ENCODE peak calls at places on chromosomes 6 and 20, in five cellular contexts. B is A549, O is GM12878, L is K562, C is HepG2. Y is an unnamed sample.

GRCh38 chr6:153503810-153504209 is 372.7 kb upstream of the RGS17 start:
- DNase-seq in B (peak; percentile 14), O (no peak), L (no peak), C (peak; percentile 7), Y (no peak)

GRCh38 chr20:37821691-37822655 is 81.0 kb upstream of the VSTM2L start:
- DNase-seq in B (no peak), O (no peak), L (no peak), C (no peak), Y (no peak)

GRCh38 chr6:22294301-22294700 is 2.5 kb downstream of the PRL start:
- DNase-seq in B (no peak), O (no peak), L (no peak), C (no peak), Y (no peak)

GRCh38 chr6:109820706-109821350 is 129.7 kb downstream of the FIG4 start:
- DNase-seq in B (no peak), O (peak; percentile 32), L (no peak), C (no peak), Y (no peak)

GRCh38 chr6:18464176-18464575 is 77.0 kb downstream of the RNF144B start:
- DNase-seq in B (no peak), O (no peak), L (no peak), C (no peak), Y (no peak)

GRCh38 chr6:21163110-21163837 is 430.3 kb upstream of the SOX4 start:
- DNase-seq in B (no peak), O (no peak), L (no peak), C (no peak), Y (no peak)

GRCh38 chr6:129175066-129175465 is 292.1 kb downstream of the LAMA2 start:
- DNase-seq in B (no peak), O (no peak), L (no peak), C (no peak), Y (no peak)

GRCh38 chr6:10526156-10526555 is 5.0 kb downstream of the GCNT2 start:
- DNase-seq in B (no peak), O (no peak), L (no peak), C (no peak), Y (no peak)

GRCh38 chr6:116444092-116444491 is 17.1 kb upstream of the CALHM6 start:
- DNase-seq in B (peak; percentile 29), O (no peak), L (peak; percentile 24), C (peak; percentile 21), Y (peak; percentile 36)

GRCh38 chr6:133767571-133767970 is 121.3 kb upstream of the TCF21 start:
- DNase-seq in B (no peak), O (no peak), L (no peak), C (no peak), Y (no peak)
- TF ChIP-seq USF2 in B (no peak), O (no peak), L (no peak), C (no peak), Y (no peak)

GRCh38 chr6:32764050-32764449 is 718 bp upstream of the HLA-DQB2 start:
- DNase-seq in B (no peak), O (no peak), L (no peak), C (no peak), Y (no peak)
- TF ChIP-seq REST in B (no peak), O (no peak), L (no peak), C (no peak), Y (no peak)

GRCh38 chr20:50057409-50058053 is 55.4 kb downstream of the UBE2V1 start:
- DNase-seq in B (no peak), O (no peak), L (no peak), C (no peak), Y (no peak)
- TF ChIP-seq USF2 in B (no peak), O (no peak), L (no peak), C (no peak), Y (no peak)

DNA sequence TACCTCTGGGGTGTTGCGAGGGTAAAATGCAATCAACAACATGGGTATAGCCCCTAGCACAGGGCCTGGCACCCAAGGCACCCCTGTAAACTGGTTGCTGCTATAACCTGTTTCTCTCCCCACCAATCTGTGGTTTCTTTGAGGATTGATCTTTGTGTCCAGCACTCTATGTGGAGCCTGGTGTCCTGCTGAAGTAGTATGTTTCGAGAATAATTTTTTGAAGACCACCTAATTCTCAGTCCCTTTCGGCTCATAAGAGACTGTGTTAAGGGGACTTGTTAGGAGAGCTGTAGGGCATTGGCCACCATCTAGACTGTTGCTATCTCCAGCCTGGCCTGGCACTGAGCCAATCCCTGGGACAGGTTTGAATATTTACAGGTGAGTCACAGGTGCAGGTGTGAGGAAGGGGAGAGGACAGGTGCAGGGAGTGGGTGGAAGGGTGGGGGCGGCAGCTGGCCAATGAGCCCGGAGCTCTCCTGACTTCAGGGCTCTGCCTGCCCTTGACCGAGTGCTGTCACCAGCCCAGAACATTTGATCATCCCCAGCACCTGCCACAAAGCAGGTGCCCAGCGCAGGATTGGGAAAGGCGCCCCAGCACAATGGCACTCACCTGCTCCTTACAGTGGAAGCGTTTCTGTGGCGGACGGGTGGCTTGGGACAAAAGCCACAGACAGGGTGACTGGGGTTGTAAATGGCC is 8.1 kb upstream of the C20orf144 start:
- DNase-seq in B (no peak), O (no peak), L (no peak), C (no peak), Y (peak; percentile 21)
- TF ChIP-seq REST in B (no peak), O (no peak), L (no peak), C (no peak), Y (no peak)

GRCh38 chr6:106979435-106979884 is 4.9 kb upstream of the CD24 start:
- DNase-seq in B (peak; percentile 83), O (peak; percentile 24), L (peak; percentile 83), C (peak; percentile 73), Y (peak; percentile 82)
- TF ChIP-seq USF2 in B (no peak), O (no peak), L (no peak), C (no peak), Y (no peak)

GRCh38 chr6:73476722-73477121 is 15.2 kb downstream of the MTO1 start:
- DNase-seq in B (no peak), O (no peak), L (no peak), C (no peak), Y (no peak)

GRCh38 chr6:73477407-73477806 is 15.9 kb downstream of the MTO1 start:
- DNase-seq in B (no peak), O (no peak), L (no peak), C (no peak), Y (no peak)

GRCh38 chr6:73471686-73472290 is 10.3 kb downstream of the MTO1 start:
- DNase-seq in B (no peak), O (peak; percentile 58), L (no peak), C (no peak), Y (no peak)
- TF ChIP-seq REST in B (no peak), O (no peak), L (no peak), C (no peak), Y (no peak)

GRCh38 chr6:151391021-151391470 is 313 bp downstream of the ZBTB2 start:
- DNase-seq in B (peak; percentile 77), O (no peak), L (peak; percentile 84), C (peak; percentile 52), Y (peak; percentile 92)
- TF ChIP-seq USF2 in B (no peak), O (no peak), L (peak; percentile 20), C (no peak), Y (no peak)

DNA sequence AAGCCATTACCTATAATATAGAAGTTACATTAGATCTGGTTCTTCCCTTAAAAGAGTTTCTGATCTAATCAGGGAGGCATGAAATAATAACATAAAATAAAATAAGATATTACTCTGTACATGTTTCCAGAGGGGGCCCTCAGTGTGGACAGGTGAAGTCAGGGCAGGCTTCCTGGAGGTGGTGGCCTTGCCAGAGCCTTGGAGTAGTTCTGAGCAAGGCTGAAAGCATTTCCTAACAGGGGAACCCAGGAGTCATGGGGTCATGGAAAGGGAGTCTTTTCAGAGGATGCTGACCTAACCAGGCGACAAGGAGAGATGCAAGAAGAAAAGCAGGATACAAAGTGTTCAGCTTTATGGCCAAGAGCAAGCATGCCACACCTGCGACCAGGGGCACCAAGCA is 471.3 kb upstream of the AGPAT4 start:
- DNase-seq in B (no peak), O (no peak), L (no peak), C (no peak), Y (no peak)
- TF ChIP-seq REST in B (no peak), O (no peak), L (no peak), C (no peak), Y (no peak)

Y was measured in SK-N-SH.